ENCODE peak calls at places on chromosomes 11 and 22, in four cellular contexts. One of them, this sample, is unnamed.

GRCh38 chr11:66022401-66023185 is 3.7 kb downstream of the CATSPER1 start:
- DNase-seq in foreskin fibroblast: peak
- DNase-seq in uterus: peak
- DNase-seq in fibroblast of lung: peak
- DNase-seq in this sample: peak

GRCh38 chr11:129317564-129317963 is 58.1 kb upstream of the BARX2 start:
- DNase-seq in foreskin fibroblast: no peak
- DNase-seq in uterus: no peak
- DNase-seq in fibroblast of lung: no peak
- DNase-seq in this sample: no peak

GRCh38 chr11:122796128-122796717 is 42.1 kb upstream of the CRTAM start:
- DNase-seq in foreskin fibroblast: peak
- DNase-seq in uterus: peak
- DNase-seq in fibroblast of lung: no peak
- DNase-seq in this sample: peak

GRCh38 chr11:101987370-101987769 is 59.9 kb upstream of the CFAP300 start:
- DNase-seq in foreskin fibroblast: no peak
- DNase-seq in uterus: no peak
- DNase-seq in fibroblast of lung: no peak
- DNase-seq in this sample: no peak

GRCh38 chr11:32602657-32603410 is 19.2 kb downstream of the EIF3M start:
- DNase-seq in foreskin fibroblast: peak
- DNase-seq in uterus: no peak
- DNase-seq in fibroblast of lung: peak
- DNase-seq in this sample: no peak

GRCh38 chr11:1353383-1354124 is 36.2 kb upstream of the BRSK2 start:
- DNase-seq in foreskin fibroblast: no peak
- DNase-seq in uterus: no peak
- DNase-seq in fibroblast of lung: no peak
- DNase-seq in this sample: no peak

GRCh38 chr11:36026315-36026968 is 82.6 kb downstream of the LDLRAD3 start:
- DNase-seq in foreskin fibroblast: no peak
- DNase-seq in uterus: no peak
- DNase-seq in fibroblast of lung: no peak
- DNase-seq in this sample: no peak

GRCh38 chr22:23147632-23148387 is 2.5 kb downstream of the RAB36 start:
- DNase-seq in foreskin fibroblast: peak
- DNase-seq in uterus: no peak
- DNase-seq in fibroblast of lung: peak
- DNase-seq in this sample: no peak

GRCh38 chr11:13328276-13328675 is 50.7 kb downstream of the BMAL1 start:
- DNase-seq in foreskin fibroblast: no peak
- DNase-seq in uterus: no peak
- DNase-seq in fibroblast of lung: peak
- DNase-seq in this sample: no peak

GRCh38 chr22:19514831-19515565 is 9.2 kb downstream of the CLDN5 start:
- DNase-seq in foreskin fibroblast: peak
- DNase-seq in uterus: no peak
- DNase-seq in fibroblast of lung: no peak
- DNase-seq in this sample: no peak

GRCh38 chr11:10305262-10305963 is 540 bp downstream of the ADM start:
- DNase-seq in foreskin fibroblast: peak
- DNase-seq in uterus: peak
- DNase-seq in fibroblast of lung: peak
- DNase-seq in this sample: no peak

GRCh38 chr22:46233231-46233630 is 16.9 kb downstream of the CDPF1 start:
- DNase-seq in foreskin fibroblast: peak
- DNase-seq in uterus: no peak
- DNase-seq in fibroblast of lung: peak
- DNase-seq in this sample: no peak

GRCh38 chr22:18022851-18023250 is 1.5 kb downstream of the MICAL3 start:
- DNase-seq in foreskin fibroblast: no peak
- DNase-seq in uterus: no peak
- DNase-seq in fibroblast of lung: no peak
- DNase-seq in this sample: no peak

GRCh38 chr11:46064221-46064620 is 57.0 kb downstream of the PHF21A start:
- DNase-seq in foreskin fibroblast: no peak
- DNase-seq in uterus: no peak
- DNase-seq in fibroblast of lung: peak
- DNase-seq in this sample: no peak

GRCh38 chr11:1749020-1749758 is 1.2 kb downstream of the IFITM10 start:
- DNase-seq in foreskin fibroblast: peak
- DNase-seq in uterus: no peak
- DNase-seq in fibroblast of lung: peak
- DNase-seq in this sample: peak

GRCh38 chr11:74780277-74780870 is 31.7 kb downstream of the RNF169 start:
- DNase-seq in foreskin fibroblast: no peak
- DNase-seq in uterus: no peak
- DNase-seq in fibroblast of lung: peak
- DNase-seq in this sample: no peak

GRCh38 chr22:42692239-42693054 is 28.2 kb downstream of the A4GALT start:
- DNase-seq in foreskin fibroblast: no peak
- DNase-seq in uterus: no peak
- DNase-seq in fibroblast of lung: no peak
- DNase-seq in this sample: no peak
- TF ChIP-seq CTCF in foreskin fibroblast: no peak
- TF ChIP-seq CTCF in uterus: no peak
- TF ChIP-seq CTCF in fibroblast of lung: no peak
- TF ChIP-seq CTCF in this sample: no peak

DNA sequence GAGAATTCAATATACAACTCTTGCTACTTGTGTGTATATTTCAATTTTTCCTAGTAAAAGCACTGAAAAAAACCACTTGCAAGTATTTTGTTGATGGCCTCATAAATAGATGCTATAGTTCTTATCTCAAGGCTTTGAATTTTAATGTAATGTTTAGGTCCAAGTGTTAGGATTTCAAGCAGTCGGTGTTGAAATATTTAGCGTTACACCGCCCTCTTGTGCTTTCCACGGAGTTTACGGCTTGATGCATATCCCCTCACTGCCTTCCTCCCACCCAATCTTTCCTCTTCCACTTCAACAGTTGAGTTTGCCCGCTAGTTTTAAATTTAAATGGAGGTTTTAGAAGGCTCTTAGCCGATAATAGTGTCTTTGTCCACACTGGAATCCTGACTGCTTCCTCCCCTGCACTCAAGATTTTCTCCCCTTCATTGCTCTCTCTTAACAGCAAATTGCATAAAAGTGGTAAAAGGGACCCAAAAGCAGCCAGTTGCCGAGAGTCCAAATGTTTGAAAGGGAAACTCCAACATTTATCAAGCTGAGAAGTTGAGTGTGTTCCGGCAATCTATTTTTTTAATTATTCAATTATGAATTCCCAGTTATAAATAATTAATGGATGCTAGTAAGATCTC is 25.9 kb upstream of the HTATIP2 start:
- DNase-seq in foreskin fibroblast: peak
- DNase-seq in uterus: no peak
- DNase-seq in fibroblast of lung: peak
- DNase-seq in this sample: no peak
- TF ChIP-seq CTCF in foreskin fibroblast: peak
- TF ChIP-seq CTCF in uterus: no peak
- TF ChIP-seq CTCF in fibroblast of lung: peak
- TF ChIP-seq CTCF in this sample: no peak

GRCh38 chr11:120383518-120384155 is 47.4 kb downstream of the ARHGEF12 start:
- DNase-seq in foreskin fibroblast: peak
- DNase-seq in uterus: no peak
- DNase-seq in fibroblast of lung: no peak
- DNase-seq in this sample: no peak
- TF ChIP-seq CTCF in foreskin fibroblast: no peak
- TF ChIP-seq CTCF in uterus: no peak
- TF ChIP-seq CTCF in fibroblast of lung: no peak
- TF ChIP-seq CTCF in this sample: no peak

DNA sequence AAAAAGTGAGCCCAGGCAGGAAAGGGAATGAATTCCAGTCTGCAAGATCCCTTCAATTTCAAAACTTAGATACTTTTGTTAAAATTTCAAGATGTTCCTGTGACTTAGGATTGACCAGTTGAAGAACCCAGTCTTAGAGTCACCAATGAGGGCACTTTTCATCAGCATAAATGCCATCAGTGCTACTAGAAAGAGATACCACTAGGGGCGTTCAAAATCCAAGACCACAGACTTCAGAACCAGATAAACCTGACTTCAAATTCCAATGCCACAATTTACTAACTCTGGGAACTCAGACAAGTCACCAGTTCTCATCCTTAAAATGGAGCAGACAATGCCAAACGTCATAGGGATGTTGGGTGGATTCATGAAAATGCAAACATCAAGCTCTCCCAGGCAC is 523.2 kb downstream of the BUD13 start:
- DNase-seq in foreskin fibroblast: no peak
- DNase-seq in uterus: no peak
- DNase-seq in fibroblast of lung: no peak
- DNase-seq in this sample: no peak
- TF ChIP-seq CTCF in foreskin fibroblast: no peak
- TF ChIP-seq CTCF in uterus: no peak
- TF ChIP-seq CTCF in fibroblast of lung: no peak
- TF ChIP-seq CTCF in this sample: no peak

GRCh38 chr22:45019861-45020655 is 10.3 kb upstream of the PHF21B start:
- DNase-seq in foreskin fibroblast: no peak
- DNase-seq in uterus: no peak
- DNase-seq in fibroblast of lung: no peak
- DNase-seq in this sample: no peak
- TF ChIP-seq CTCF in foreskin fibroblast: no peak
- TF ChIP-seq CTCF in uterus: no peak
- TF ChIP-seq CTCF in fibroblast of lung: no peak
- TF ChIP-seq CTCF in this sample: no peak

GRCh38 chr11:78613053-78613813 is 38.6 kb upstream of the NARS2 start:
- DNase-seq in foreskin fibroblast: no peak
- DNase-seq in uterus: no peak
- DNase-seq in fibroblast of lung: no peak
- DNase-seq in this sample: no peak

GRCh38 chr11:78620159-78620558 is 45.5 kb upstream of the NARS2 start:
- DNase-seq in foreskin fibroblast: no peak
- DNase-seq in uterus: no peak
- DNase-seq in fibroblast of lung: no peak
- DNase-seq in this sample: no peak

DNA sequence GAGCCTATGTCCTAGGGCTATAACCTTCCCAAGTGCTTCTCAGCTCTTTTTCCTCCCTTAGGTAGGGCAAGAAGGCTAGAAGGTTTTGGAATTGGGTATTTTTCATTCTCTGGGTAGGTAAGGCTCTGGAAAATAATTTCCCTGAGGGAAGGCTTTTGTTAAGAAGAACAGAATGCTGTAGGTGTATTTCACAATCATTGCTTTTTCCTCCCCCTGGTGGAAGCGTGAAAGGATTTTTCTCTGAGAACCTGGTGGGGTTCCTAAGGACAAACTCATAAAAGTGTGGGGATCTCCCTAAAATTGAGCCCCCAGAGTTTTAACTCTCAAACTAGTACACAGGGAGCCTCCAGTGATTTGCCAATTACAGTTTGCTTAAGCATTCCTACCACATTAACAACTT is 41.1 kb upstream of the NARS2 start:
- DNase-seq in foreskin fibroblast: peak
- DNase-seq in uterus: no peak
- DNase-seq in fibroblast of lung: no peak
- DNase-seq in this sample: no peak
- TF ChIP-seq CTCF in foreskin fibroblast: no peak
- TF ChIP-seq CTCF in uterus: no peak
- TF ChIP-seq CTCF in fibroblast of lung: no peak
- TF ChIP-seq CTCF in this sample: no peak

This sample was measured in natural killer cell.